ENCODE peak calls at places on chromosome 14, in ten cellular contexts. T, R, L, F, V, P, J, N, X and M are unnamed samples.

GRCh38 chr14:104784846-104785707 is 10.5 kb downstream of the AKT1 start:
- DNase-seq in T (no peak), R (no peak), L (no peak), F (peak; percentile 59), V (no peak), P (no peak), J (no peak), N (no peak), X (no peak), M (no peak)

GRCh38 chr14:39566795-39567194 is 134.6 kb upstream of the FBXO33 start:
- DNase-seq in T (no peak), R (no peak), L (no peak), F (no peak), V (no peak), P (no peak), J (no peak), N (no peak), X (no peak), M (no peak)

GRCh38 chr14:31657917-31658316 is 96.7 kb downstream of the NUBPL start:
- DNase-seq in T (no peak), R (no peak), L (no peak), F (no peak), V (no peak), P (no peak), J (no peak), N (no peak), X (no peak), M (no peak)

GRCh38 chr14:69887740-69888657 is 8.8 kb downstream of the SMOC1 start:
- DNase-seq in T (no peak), R (no peak), L (no peak), F (no peak), V (peak; percentile 71), P (no peak), J (no peak), N (no peak), X (no peak), M (no peak)

GRCh38 chr14:69055125-69055524 is 76.0 kb upstream of the ACTN1 start:
- DNase-seq in T (no peak), R (no peak), L (no peak), F (no peak), V (peak; percentile 97), P (no peak), J (no peak), N (no peak), X (no peak), M (no peak)

GRCh38 chr14:55938249-55938791 is 179.9 kb upstream of the PELI2 start:
- DNase-seq in T (no peak), R (no peak), L (no peak), F (peak; percentile 58), V (peak; percentile 19), P (no peak), J (peak; percentile 52), N (no peak), X (no peak), M (no peak)

GRCh38 chr14:89430271-89430620 is 13.2 kb upstream of the FOXN3 start:
- DNase-seq in T (no peak), R (no peak), L (no peak), F (no peak), V (peak; percentile 30), P (peak; percentile 25), J (no peak), N (no peak), X (no peak), M (no peak)

GRCh38 chr14:91315844-91316267 is 71.4 kb upstream of the GPR68 start:
- DNase-seq in T (no peak), R (no peak), L (no peak), F (peak; percentile 46), V (no peak), P (peak; percentile 91), J (no peak), N (no peak), X (peak; percentile 88), M (no peak)

GRCh38 chr14:61475316-61475715 is 153.9 kb downstream of the PRKCH start:
- DNase-seq in T (no peak), R (no peak), L (peak; percentile 53), F (no peak), V (peak; percentile 84), P (no peak), J (no peak), N (no peak), X (no peak), M (peak; percentile 58)

GRCh38 chr14:61478971-61479473 is 157.6 kb downstream of the PRKCH start:
- DNase-seq in T (no peak), R (no peak), L (no peak), F (no peak), V (no peak), P (peak; percentile 71), J (no peak), N (no peak), X (no peak), M (no peak)

GRCh38 chr14:61477845-61478438 is 156.6 kb downstream of the PRKCH start:
- DNase-seq in T (no peak), R (peak; percentile 60), L (no peak), F (peak; percentile 89), V (peak; percentile 60), P (peak; percentile 86), J (peak; percentile 64), N (peak; percentile 59), X (no peak), M (no peak)

GRCh38 chr14:61476105-61476736 is 154.8 kb downstream of the PRKCH start:
- DNase-seq in T (no peak), R (no peak), L (no peak), F (no peak), V (no peak), P (no peak), J (no peak), N (no peak), X (no peak), M (no peak)

GRCh38 chr14:61476737-61477410 is 155.5 kb downstream of the PRKCH start:
- DNase-seq in T (no peak), R (peak; percentile 40), L (peak; percentile 50), F (peak; percentile 48), V (peak; percentile 99), P (peak; percentile 83), J (no peak), N (peak; percentile 65), X (no peak), M (no peak)
- TF ChIP-seq POLR2A in T (peak; percentile 22), R (no peak), L (no peak), F (no peak), V (no peak), P (peak; percentile 39), J (no peak), N (peak; percentile 43), X (no peak), M (no peak)

DNA sequence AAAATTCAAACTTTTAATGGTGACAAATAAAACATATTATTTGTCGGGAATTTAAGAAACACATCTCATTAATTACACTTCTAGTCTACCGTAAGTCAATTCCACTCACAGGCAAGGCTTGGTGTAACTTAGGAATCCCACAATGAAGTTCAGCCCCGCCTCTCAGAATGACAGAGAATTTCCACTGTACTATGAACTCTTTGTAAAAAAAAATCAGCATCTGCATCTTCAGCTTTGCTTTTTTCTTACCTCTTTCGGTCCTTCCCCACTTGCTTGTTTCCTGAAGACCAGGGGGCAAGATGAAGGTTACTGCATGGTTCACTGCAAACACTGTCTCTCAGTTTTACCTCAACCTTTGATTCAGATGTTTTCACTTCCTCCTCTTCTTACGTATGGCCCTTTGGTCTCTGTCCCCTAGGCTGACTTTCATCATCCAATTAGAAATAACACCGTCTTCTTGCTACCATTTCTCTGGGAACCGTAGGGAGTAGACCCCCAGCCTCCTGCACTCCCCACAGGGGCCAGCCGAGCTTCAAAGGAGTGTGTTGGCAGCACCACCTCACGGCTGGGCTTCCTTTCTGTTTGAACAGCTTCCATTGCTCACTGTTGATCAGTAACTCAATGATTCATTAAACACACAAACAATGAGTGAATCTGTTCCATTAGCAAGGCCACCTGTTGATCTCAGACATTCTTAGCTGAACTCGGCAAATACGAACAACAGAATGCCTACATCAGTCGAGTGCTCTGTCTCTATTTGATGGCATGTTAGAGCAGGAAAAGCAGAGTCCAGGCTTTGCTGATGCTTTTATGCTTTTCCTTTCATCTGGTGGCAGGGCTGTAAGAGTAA is 343.0 kb downstream of the BMP4 start:
- DNase-seq in T (no peak), R (no peak), L (peak; percentile 89), F (no peak), V (peak; percentile 90), P (peak; percentile 71), J (no peak), N (no peak), X (peak; percentile 98), M (no peak)
- TF ChIP-seq POLR2A in T (no peak), R (no peak), L (no peak), F (no peak), V (no peak), P (no peak), J (no peak), N (no peak), X (peak; percentile 54), M (no peak)

GRCh38 chr14:54788701-54789100 is 113.9 kb downstream of the GCH1 start:
- DNase-seq in T (no peak), R (no peak), L (no peak), F (no peak), V (no peak), P (no peak), J (no peak), N (no peak), X (no peak), M (no peak)

GRCh38 chr14:54786191-54786755 is 116.4 kb downstream of the GCH1 start:
- DNase-seq in T (no peak), R (no peak), L (no peak), F (no peak), V (no peak), P (no peak), J (no peak), N (no peak), X (no peak), M (no peak)

GRCh38 chr14:54786816-54787215 is 115.8 kb downstream of the GCH1 start:
- DNase-seq in T (no peak), R (peak; percentile 54), L (no peak), F (no peak), V (no peak), P (no peak), J (no peak), N (no peak), X (no peak), M (no peak)

GRCh38 chr14:54785778-54786160 is 116.9 kb downstream of the GCH1 start:
- DNase-seq in T (no peak), R (no peak), L (no peak), F (no peak), V (no peak), P (no peak), J (no peak), N (no peak), X (no peak), M (no peak)

DNA sequence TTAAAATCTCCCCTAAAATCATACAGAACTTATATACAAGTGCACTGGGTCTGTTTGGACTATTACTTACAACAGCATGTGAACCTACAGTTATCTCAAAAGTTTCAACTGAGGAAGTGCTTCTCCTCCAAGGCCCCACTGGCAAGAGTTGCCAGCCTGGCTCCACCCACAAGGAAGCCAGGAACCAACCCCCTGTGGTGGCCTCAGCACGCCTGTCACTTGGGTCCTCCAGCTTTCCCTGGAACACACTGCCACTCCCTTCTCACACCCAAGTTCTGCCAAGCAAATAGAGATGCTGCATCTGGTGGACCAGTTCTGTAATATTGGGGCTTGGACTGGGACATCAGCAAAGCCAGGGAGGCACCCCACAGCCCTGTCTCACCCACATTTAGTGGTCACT is 115.4 kb downstream of the GCH1 start:
- DNase-seq in T (no peak), R (no peak), L (no peak), F (no peak), V (no peak), P (no peak), J (no peak), N (no peak), X (no peak), M (no peak)
- TF ChIP-seq POLR2A in T (no peak), R (no peak), L (no peak), F (no peak), V (no peak), P (no peak), J (no peak), N (no peak), X (no peak), M (no peak)

GRCh38 chr14:35808076-35808657 is 928 bp downstream of the RALGAPA1 start:
- DNase-seq in T (no peak), R (no peak), L (no peak), F (peak; percentile 38), V (no peak), P (peak; percentile 69), J (no peak), N (peak; percentile 28), X (no peak), M (peak; percentile 12)
- TF ChIP-seq POLR2A in T (no peak), R (no peak), L (no peak), F (no peak), V (no peak), P (no peak), J (no peak), N (no peak), X (no peak), M (no peak)